ENCODE peak calls at places on chromosomes 13 and 19, in five cellular contexts. One of them, this sample, is unnamed. For H3K27me3, the result is how much of the 10 kb centered on the place peaks cover.

GRCh38 chr19:45440873-45441654 is 17.3 kb upstream of the ERCC1 start:
- DNase-seq in adrenal gland: no peak
- DNase-seq in CD8-positive, alpha-beta memory T cell: no peak
- DNase-seq in upper lobe of left lung: no peak
- DNase-seq in PC-9: no peak
- DNase-seq in this sample: no peak

GRCh38 chr19:51698296-51698695 is 5.2 kb downstream of the SPACA6 start:
- DNase-seq in upper lobe of left lung: no peak
- DNase-seq in PC-9: no peak
- DNase-seq in CD8-positive, alpha-beta memory T cell: no peak
- DNase-seq in adrenal gland: no peak
- DNase-seq in this sample: no peak

GRCh38 chr13:78589206-78589605 is 14.1 kb downstream of the POU4F1 start:
- DNase-seq in adrenal gland: peak
- DNase-seq in CD8-positive, alpha-beta memory T cell: no peak
- DNase-seq in upper lobe of left lung: no peak
- DNase-seq in PC-9: no peak
- DNase-seq in this sample: no peak

GRCh38 chr13:30314562-30314961 is 7.2 kb upstream of the KATNAL1 start:
- DNase-seq in CD8-positive, alpha-beta memory T cell: no peak
- DNase-seq in adrenal gland: no peak
- DNase-seq in PC-9: no peak
- DNase-seq in upper lobe of left lung: no peak
- DNase-seq in this sample: no peak

GRCh38 chr13:110173247-110173818 is 133.6 kb downstream of the COL4A1 start:
- DNase-seq in CD8-positive, alpha-beta memory T cell: no peak
- DNase-seq in PC-9: peak
- DNase-seq in upper lobe of left lung: no peak
- DNase-seq in adrenal gland: no peak
- DNase-seq in this sample: no peak

GRCh38 chr19:19595171-19595701 is 23.3 kb downstream of the PBX4 start:
- DNase-seq in adrenal gland: no peak
- DNase-seq in CD8-positive, alpha-beta memory T cell: no peak
- DNase-seq in PC-9: peak
- DNase-seq in upper lobe of left lung: peak
- DNase-seq in this sample: no peak

GRCh38 chr19:39106201-39106600 is 19.4 kb upstream of the PAK4 start:
- DNase-seq in upper lobe of left lung: no peak
- DNase-seq in CD8-positive, alpha-beta memory T cell: no peak
- DNase-seq in adrenal gland: no peak
- DNase-seq in PC-9: no peak
- DNase-seq in this sample: no peak

GRCh38 chr13:113636266-113636963 is 21.6 kb downstream of the ATP4B start:
- DNase-seq in upper lobe of left lung: peak
- DNase-seq in PC-9: no peak
- DNase-seq in CD8-positive, alpha-beta memory T cell: no peak
- DNase-seq in adrenal gland: no peak
- DNase-seq in this sample: no peak

GRCh38 chr13:64993514-64994164 is 2236.5 kb downstream of the PCDH9 start:
- DNase-seq in CD8-positive, alpha-beta memory T cell: no peak
- DNase-seq in upper lobe of left lung: no peak
- DNase-seq in PC-9: no peak
- DNase-seq in adrenal gland: no peak
- DNase-seq in this sample: no peak

GRCh38 chr19:51418707-51419106 is 1.3 kb upstream of the SIGLEC10 start:
- DNase-seq in adrenal gland: no peak
- DNase-seq in CD8-positive, alpha-beta memory T cell: no peak
- DNase-seq in upper lobe of left lung: no peak
- DNase-seq in PC-9: no peak
- DNase-seq in this sample: no peak

GRCh38 chr13:74620711-74621110 is 486.5 kb upstream of the KLF12 start:
- DNase-seq in CD8-positive, alpha-beta memory T cell: no peak
- DNase-seq in adrenal gland: no peak
- DNase-seq in PC-9: no peak
- DNase-seq in upper lobe of left lung: no peak
- DNase-seq in this sample: no peak

GRCh38 chr19:46984077-46985010 is 35.3 kb upstream of the NPAS1 start:
- DNase-seq in upper lobe of left lung: peak
- DNase-seq in PC-9: peak
- DNase-seq in CD8-positive, alpha-beta memory T cell: no peak
- DNase-seq in adrenal gland: peak
- DNase-seq in this sample: no peak

GRCh38 chr19:18915639-18916038 is 3.5 kb downstream of the COPE start:
- DNase-seq in PC-9: no peak
- DNase-seq in adrenal gland: peak
- DNase-seq in CD8-positive, alpha-beta memory T cell: no peak
- DNase-seq in upper lobe of left lung: no peak
- DNase-seq in this sample: no peak

GRCh38 chr13:105759467-105759866 is 776.0 kb downstream of the EFNB2 start:
- DNase-seq in adrenal gland: no peak
- DNase-seq in PC-9: no peak
- DNase-seq in CD8-positive, alpha-beta memory T cell: no peak
- DNase-seq in upper lobe of left lung: no peak
- DNase-seq in this sample: no peak

GRCh38 chr13:50353651-50354415 is 338.6 kb downstream of the KCNRG start:
- DNase-seq in adrenal gland: no peak
- DNase-seq in CD8-positive, alpha-beta memory T cell: no peak
- DNase-seq in PC-9: no peak
- DNase-seq in upper lobe of left lung: no peak
- DNase-seq in this sample: no peak

GRCh38 chr19:47697863-47698609 is 15.2 kb upstream of the EHD2 start:
- DNase-seq in CD8-positive, alpha-beta memory T cell: peak
- DNase-seq in adrenal gland: peak
- DNase-seq in PC-9: peak
- DNase-seq in upper lobe of left lung: peak
- DNase-seq in this sample: peak

GRCh38 chr19:10402441-10403038 is 802 bp downstream of the CDC37 start:
- DNase-seq in adrenal gland: peak
- DNase-seq in PC-9: peak
- DNase-seq in CD8-positive, alpha-beta memory T cell: no peak
- DNase-seq in upper lobe of left lung: peak
- DNase-seq in this sample: peak

GRCh38 chr13:92984151-92984550 is 242.5 kb upstream of the GPC6 start:
- DNase-seq in CD8-positive, alpha-beta memory T cell: no peak
- DNase-seq in PC-9: no peak
- DNase-seq in adrenal gland: no peak
- DNase-seq in upper lobe of left lung: no peak
- DNase-seq in this sample: no peak

GRCh38 chr13:23810842-23811241 is 78.4 kb downstream of the MIPEP start:
- DNase-seq in adrenal gland: no peak
- DNase-seq in upper lobe of left lung: no peak
- DNase-seq in CD8-positive, alpha-beta memory T cell: no peak
- DNase-seq in PC-9: no peak
- DNase-seq in this sample: no peak

GRCh38 chr13:91596832-91597231 is 198.4 kb downstream of the GPC5 start:
- DNase-seq in CD8-positive, alpha-beta memory T cell: no peak
- DNase-seq in upper lobe of left lung: no peak
- DNase-seq in PC-9: no peak
- DNase-seq in adrenal gland: no peak
- DNase-seq in this sample: no peak

GRCh38 chr19:49151339-49152217 is 3.6 kb downstream of the HRC start:
- DNase-seq in adrenal gland: peak
- DNase-seq in upper lobe of left lung: peak
- DNase-seq in PC-9: peak
- DNase-seq in CD8-positive, alpha-beta memory T cell: peak
- DNase-seq in this sample: no peak

GRCh38 chr13:97262058-97262457 is 39.9 kb downstream of the MBNL2 start:
- DNase-seq in CD8-positive, alpha-beta memory T cell: peak
- DNase-seq in adrenal gland: no peak
- DNase-seq in PC-9: no peak
- DNase-seq in upper lobe of left lung: no peak
- DNase-seq in this sample: peak

GRCh38 chr19:46211201-46211881 is 18.2 kb upstream of the IGFL1 start:
- DNase-seq in PC-9: peak
- DNase-seq in upper lobe of left lung: peak
- DNase-seq in adrenal gland: no peak
- DNase-seq in CD8-positive, alpha-beta memory T cell: no peak
- DNase-seq in this sample: no peak

GRCh38 chr19:45668342-45668871 is 386 bp downstream of the GIPR start:
- DNase-seq in CD8-positive, alpha-beta memory T cell: no peak
- DNase-seq in upper lobe of left lung: no peak
- DNase-seq in adrenal gland: no peak
- DNase-seq in PC-9: no peak
- DNase-seq in this sample: no peak

GRCh38 chr19:10430505-10431253 is 10.3 kb downstream of the PDE4A start:
- DNase-seq in CD8-positive, alpha-beta memory T cell: no peak
- DNase-seq in upper lobe of left lung: peak
- DNase-seq in PC-9: peak
- DNase-seq in adrenal gland: no peak
- DNase-seq in this sample: no peak

GRCh38 chr13:113854238-113855011 is 9.5 kb downstream of the GAS6 start:
- DNase-seq in CD8-positive, alpha-beta memory T cell: no peak
- DNase-seq in upper lobe of left lung: no peak
- DNase-seq in adrenal gland: peak
- DNase-seq in PC-9: no peak
- DNase-seq in this sample: no peak

GRCh38 chr13:61136101-61136500 is 279.5 kb downstream of the PCDH20 start:
- DNase-seq in CD8-positive, alpha-beta memory T cell: no peak
- DNase-seq in adrenal gland: no peak
- DNase-seq in upper lobe of left lung: no peak
- DNase-seq in PC-9: no peak
- DNase-seq in this sample: no peak

GRCh38 chr19:4980087-4980486 is 11.2 kb downstream of the KDM4B start:
- DNase-seq in PC-9: no peak
- DNase-seq in CD8-positive, alpha-beta memory T cell: no peak
- DNase-seq in upper lobe of left lung: no peak
- DNase-seq in adrenal gland: no peak
- DNase-seq in this sample: no peak

GRCh38 chr19:57850553-57851017 is 926 bp downstream of the ZNF587 start:
- DNase-seq in upper lobe of left lung: no peak
- DNase-seq in PC-9: peak
- DNase-seq in adrenal gland: no peak
- DNase-seq in CD8-positive, alpha-beta memory T cell: no peak
- DNase-seq in this sample: no peak

GRCh38 chr19:1133471-1133929 is 29.7 kb downstream of the GPX4 start:
- DNase-seq in adrenal gland: no peak
- DNase-seq in upper lobe of left lung: peak
- DNase-seq in PC-9: no peak
- DNase-seq in CD8-positive, alpha-beta memory T cell: peak
- DNase-seq in this sample: peak

GRCh38 chr13:76799696-76800095 is 86.5 kb downstream of the KCTD12 start:
- DNase-seq in PC-9: no peak
- DNase-seq in upper lobe of left lung: no peak
- DNase-seq in adrenal gland: no peak
- DNase-seq in CD8-positive, alpha-beta memory T cell: no peak
- DNase-seq in this sample: no peak

GRCh38 chr19:5138606-5139594 is 170.0 kb downstream of the KDM4B start:
- DNase-seq in upper lobe of left lung: peak
- DNase-seq in CD8-positive, alpha-beta memory T cell: peak
- DNase-seq in adrenal gland: no peak
- DNase-seq in PC-9: no peak
- DNase-seq in this sample: peak

GRCh38 chr19:53945441-53945840 is 17.3 kb upstream of the CACNG8 start:
- DNase-seq in CD8-positive, alpha-beta memory T cell: no peak
- DNase-seq in upper lobe of left lung: no peak
- DNase-seq in adrenal gland: no peak
- DNase-seq in PC-9: no peak
- DNase-seq in this sample: no peak

GRCh38 chr19:3275583-3276340 is 51.3 kb downstream of the CELF5 start:
- DNase-seq in PC-9: peak
- DNase-seq in upper lobe of left lung: peak
- DNase-seq in adrenal gland: peak
- DNase-seq in CD8-positive, alpha-beta memory T cell: peak
- DNase-seq in this sample: peak
- H3K4me3 ChIP-seq in PC-9: peak
- H3K4me3 ChIP-seq in upper lobe of left lung: peak
- H3K4me3 ChIP-seq in adrenal gland: peak
- H3K4me3 ChIP-seq in CD8-positive, alpha-beta memory T cell: peak
- H3K4me3 ChIP-seq in this sample: peak

DNA sequence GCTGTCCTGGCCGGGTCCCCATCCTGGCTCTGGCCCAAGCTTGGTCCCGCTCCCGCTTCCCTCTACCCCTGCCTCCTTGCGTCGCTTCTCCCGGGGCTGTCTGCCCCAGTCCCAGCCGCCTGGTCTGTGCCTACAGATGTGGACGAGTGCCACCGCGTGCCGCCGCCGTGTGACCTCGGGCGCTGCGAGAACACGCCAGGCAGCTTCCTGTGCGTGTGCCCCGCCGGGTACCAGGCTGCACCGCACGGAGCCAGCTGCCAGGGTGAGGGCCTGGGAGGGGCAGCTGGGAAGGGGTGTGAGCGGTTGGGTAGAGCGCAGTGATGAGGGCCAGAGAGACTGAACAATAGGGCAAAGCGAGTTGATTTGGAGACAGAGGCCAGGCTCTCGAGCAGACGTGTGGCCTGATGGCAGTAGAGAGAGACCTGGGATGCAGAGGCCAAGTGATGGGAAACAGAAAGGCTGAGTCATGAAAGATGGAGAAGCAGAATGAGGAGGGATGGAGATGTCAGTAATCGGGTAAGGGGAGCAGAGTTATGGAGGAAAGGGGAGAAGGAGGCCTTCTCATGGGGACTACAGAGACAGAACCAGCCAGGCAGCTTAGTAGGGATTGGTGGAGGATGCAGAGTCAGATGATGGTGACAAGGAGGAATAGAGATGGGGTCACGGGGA is 9.4 kb downstream of the LTBP4 start:
- DNase-seq in upper lobe of left lung: peak
- DNase-seq in CD8-positive, alpha-beta memory T cell: peak
- DNase-seq in adrenal gland: peak
- DNase-seq in PC-9: no peak
- DNase-seq in this sample: peak
- H3K27me3 ChIP-seq in upper lobe of left lung: under half
- H3K27me3 ChIP-seq in CD8-positive, alpha-beta memory T cell: under half
- H3K27me3 ChIP-seq in adrenal gland: under half
- H3K27me3 ChIP-seq in PC-9: under half
- H3K27me3 ChIP-seq in this sample: under half

GRCh38 chr13:95644611-95645052 is at the start of gene DZIP1:
- DNase-seq in adrenal gland: peak
- DNase-seq in upper lobe of left lung: no peak
- DNase-seq in CD8-positive, alpha-beta memory T cell: no peak
- DNase-seq in PC-9: no peak
- DNase-seq in this sample: no peak
- H3K4me3 ChIP-seq in adrenal gland: peak
- H3K4me3 ChIP-seq in upper lobe of left lung: peak
- H3K4me3 ChIP-seq in CD8-positive, alpha-beta memory T cell: no peak
- H3K4me3 ChIP-seq in PC-9: no peak
- H3K4me3 ChIP-seq in this sample: no peak

DNA sequence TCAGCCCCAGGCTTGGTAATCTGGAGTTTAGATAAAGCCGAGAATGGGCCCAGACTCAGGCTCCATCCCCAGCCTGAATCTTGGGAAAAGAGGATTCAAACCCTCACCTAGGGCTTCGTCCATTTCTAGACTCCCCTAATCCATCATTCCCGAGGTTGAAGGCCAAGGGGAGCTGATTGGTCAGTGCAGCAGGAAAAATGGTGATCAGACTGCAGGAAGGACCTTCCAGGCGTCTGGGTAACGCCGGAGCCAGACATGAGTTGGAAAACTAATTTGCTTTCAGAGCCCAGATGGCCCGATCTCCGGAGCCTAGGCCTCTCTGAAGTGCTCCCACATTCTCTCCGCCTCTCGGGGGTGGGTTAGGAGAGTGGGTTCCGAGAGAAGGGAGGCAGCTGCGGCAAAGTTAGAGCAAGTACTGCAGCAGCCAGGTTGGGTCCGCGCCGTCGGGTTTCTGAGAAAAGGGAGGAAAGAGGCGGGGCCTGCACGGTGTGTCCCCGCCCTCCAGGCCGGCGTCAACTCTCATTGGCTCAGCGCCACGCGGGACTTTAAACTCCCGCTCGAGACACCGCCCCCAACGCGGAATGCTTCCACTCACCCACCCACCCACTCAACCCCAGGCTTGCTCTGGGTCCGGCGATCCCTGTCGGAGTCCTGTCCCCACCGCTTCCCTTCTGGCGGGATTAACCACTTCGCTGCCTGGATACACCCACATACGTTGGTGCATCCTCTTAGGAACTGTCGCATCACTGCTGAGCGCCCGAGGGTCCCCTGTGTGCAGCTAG is 788 bp upstream of the RTBDN start:
- DNase-seq in adrenal gland: no peak
- DNase-seq in PC-9: no peak
- DNase-seq in CD8-positive, alpha-beta memory T cell: no peak
- DNase-seq in upper lobe of left lung: no peak
- DNase-seq in this sample: no peak
- H3K27me3 ChIP-seq in adrenal gland: half or more
- H3K27me3 ChIP-seq in PC-9: under half
- H3K27me3 ChIP-seq in CD8-positive, alpha-beta memory T cell: half or more
- H3K27me3 ChIP-seq in upper lobe of left lung: half or more
- H3K27me3 ChIP-seq in this sample: half or more

This sample was measured in effector memory CD4-positive, alpha-beta T cell.